ENCODE peak calls at places on chromosomes 16 and 17, in four cellular contexts. One of them, this sample, is unnamed.
A peak's percentile ranks its signal among the peaks of the same experiment; 100 is the strongest.

GRCh38 chr17:27602721-27603445 is 28.1 kb upstream of the LGALS9 start:
- DNase-seq in NCI-H1092: peak; percentile 40
- DNase-seq in activated CD8-positive, alpha-beta memory T cell treated with anti-CD3 and anti-CD28 coated beads, Interleukin-2, amount 50 U/mL, for 48 hours: peak; percentile 90
- DNase-seq in smooth muscle cell of the brain vasculature: peak; percentile 29
- DNase-seq in this sample: peak; percentile 68

GRCh38 chr17:55420776-55421178 is 858 bp downstream of the MMD start:
- DNase-seq in smooth muscle cell of the brain vasculature: no peak
- DNase-seq in NCI-H1092: peak; percentile 13
- DNase-seq in activated CD8-positive, alpha-beta memory T cell treated with anti-CD3 and anti-CD28 coated beads, Interleukin-2, amount 50 U/mL, for 48 hours: peak; percentile 76
- DNase-seq in this sample: peak; percentile 52

GRCh38 chr17:57356722-57357391 is 100.5 kb downstream of the MSI2 start:
- DNase-seq in NCI-H1092: peak; percentile 29
- DNase-seq in activated CD8-positive, alpha-beta memory T cell treated with anti-CD3 and anti-CD28 coated beads, Interleukin-2, amount 50 U/mL, for 48 hours: no peak
- DNase-seq in smooth muscle cell of the brain vasculature: no peak
- DNase-seq in this sample: no peak

GRCh38 chr17:33234930-33235685 is 58.0 kb downstream of the ASIC2 start:
- DNase-seq in activated CD8-positive, alpha-beta memory T cell treated with anti-CD3 and anti-CD28 coated beads, Interleukin-2, amount 50 U/mL, for 48 hours: no peak
- DNase-seq in smooth muscle cell of the brain vasculature: peak; percentile 24
- DNase-seq in NCI-H1092: no peak
- DNase-seq in this sample: peak; percentile 54

GRCh38 chr17:75820411-75821080 is 23.7 kb downstream of the UNC13D start:
- DNase-seq in activated CD8-positive, alpha-beta memory T cell treated with anti-CD3 and anti-CD28 coated beads, Interleukin-2, amount 50 U/mL, for 48 hours: no peak
- DNase-seq in smooth muscle cell of the brain vasculature: no peak
- DNase-seq in NCI-H1092: no peak
- DNase-seq in this sample: no peak

GRCh38 chr16:79165541-79165940 is 435.0 kb downstream of the MAF start:
- DNase-seq in NCI-H1092: no peak
- DNase-seq in activated CD8-positive, alpha-beta memory T cell treated with anti-CD3 and anti-CD28 coated beads, Interleukin-2, amount 50 U/mL, for 48 hours: no peak
- DNase-seq in smooth muscle cell of the brain vasculature: no peak
- DNase-seq in this sample: no peak

GRCh38 chr17:59002848-59003247 is 103.8 kb downstream of the TRIM37 start:
- DNase-seq in activated CD8-positive, alpha-beta memory T cell treated with anti-CD3 and anti-CD28 coated beads, Interleukin-2, amount 50 U/mL, for 48 hours: no peak
- DNase-seq in smooth muscle cell of the brain vasculature: no peak
- DNase-seq in NCI-H1092: no peak
- DNase-seq in this sample: no peak

GRCh38 chr16:35391328-35391727 is 1931.9 kb downstream of the TP53TG3F start:
- DNase-seq in smooth muscle cell of the brain vasculature: no peak
- DNase-seq in NCI-H1092: no peak
- DNase-seq in activated CD8-positive, alpha-beta memory T cell treated with anti-CD3 and anti-CD28 coated beads, Interleukin-2, amount 50 U/mL, for 48 hours: peak; percentile 56
- DNase-seq in this sample: peak; percentile 28

GRCh38 chr16:88857728-88858339 is 907 bp downstream of the TRAPPC2L start:
- DNase-seq in smooth muscle cell of the brain vasculature: peak; percentile 28
- DNase-seq in NCI-H1092: peak; percentile 61
- DNase-seq in activated CD8-positive, alpha-beta memory T cell treated with anti-CD3 and anti-CD28 coated beads, Interleukin-2, amount 50 U/mL, for 48 hours: peak; percentile 82
- DNase-seq in this sample: peak; percentile 80

GRCh38 chr17:31674305-31674704 is 184.7 kb downstream of the COPRS start:
- DNase-seq in NCI-H1092: no peak
- DNase-seq in smooth muscle cell of the brain vasculature: no peak
- DNase-seq in activated CD8-positive, alpha-beta memory T cell treated with anti-CD3 and anti-CD28 coated beads, Interleukin-2, amount 50 U/mL, for 48 hours: peak; percentile 28
- DNase-seq in this sample: no peak

GRCh38 chr17:65975878-65976277 is 216.1 kb downstream of the CEP112 start:
- DNase-seq in smooth muscle cell of the brain vasculature: no peak
- DNase-seq in activated CD8-positive, alpha-beta memory T cell treated with anti-CD3 and anti-CD28 coated beads, Interleukin-2, amount 50 U/mL, for 48 hours: no peak
- DNase-seq in NCI-H1092: no peak
- DNase-seq in this sample: no peak

GRCh38 chr17:37461668-37462067 is 28.0 kb upstream of the DUSP14 start:
- DNase-seq in smooth muscle cell of the brain vasculature: no peak
- DNase-seq in activated CD8-positive, alpha-beta memory T cell treated with anti-CD3 and anti-CD28 coated beads, Interleukin-2, amount 50 U/mL, for 48 hours: no peak
- DNase-seq in NCI-H1092: no peak
- DNase-seq in this sample: no peak

GRCh38 chr17:46727572-46728348 is 90.7 kb downstream of the WNT3 start:
- DNase-seq in activated CD8-positive, alpha-beta memory T cell treated with anti-CD3 and anti-CD28 coated beads, Interleukin-2, amount 50 U/mL, for 48 hours: no peak
- DNase-seq in NCI-H1092: no peak
- DNase-seq in smooth muscle cell of the brain vasculature: no peak
- DNase-seq in this sample: no peak

GRCh38 chr17:66752411-66752810 is 82.5 kb upstream of the CACNG5 start:
- DNase-seq in NCI-H1092: no peak
- DNase-seq in activated CD8-positive, alpha-beta memory T cell treated with anti-CD3 and anti-CD28 coated beads, Interleukin-2, amount 50 U/mL, for 48 hours: no peak
- DNase-seq in smooth muscle cell of the brain vasculature: no peak
- DNase-seq in this sample: no peak

GRCh38 chr16:2233046-2233775 is 3.0 kb upstream of the DNASE1L2 start:
- DNase-seq in smooth muscle cell of the brain vasculature: no peak
- DNase-seq in activated CD8-positive, alpha-beta memory T cell treated with anti-CD3 and anti-CD28 coated beads, Interleukin-2, amount 50 U/mL, for 48 hours: no peak
- DNase-seq in NCI-H1092: no peak
- DNase-seq in this sample: no peak

GRCh38 chr16:27347930-27348685 is 34.3 kb downstream of the IL4R start:
- DNase-seq in activated CD8-positive, alpha-beta memory T cell treated with anti-CD3 and anti-CD28 coated beads, Interleukin-2, amount 50 U/mL, for 48 hours: no peak
- DNase-seq in NCI-H1092: no peak
- DNase-seq in smooth muscle cell of the brain vasculature: no peak
- DNase-seq in this sample: no peak

GRCh38 chr16:86502856-86503748 is 7.2 kb upstream of the FOXF1 start:
- DNase-seq in activated CD8-positive, alpha-beta memory T cell treated with anti-CD3 and anti-CD28 coated beads, Interleukin-2, amount 50 U/mL, for 48 hours: no peak
- DNase-seq in NCI-H1092: no peak
- DNase-seq in smooth muscle cell of the brain vasculature: no peak
- DNase-seq in this sample: no peak

GRCh38 chr17:45129426-45129939 is 2.8 kb downstream of the PLCD3 start:
- DNase-seq in NCI-H1092: no peak
- DNase-seq in smooth muscle cell of the brain vasculature: no peak
- DNase-seq in activated CD8-positive, alpha-beta memory T cell treated with anti-CD3 and anti-CD28 coated beads, Interleukin-2, amount 50 U/mL, for 48 hours: no peak
- DNase-seq in this sample: peak; percentile 47

GRCh38 chr17:33642002-33642401 is 348.9 kb upstream of the ASIC2 start:
- DNase-seq in NCI-H1092: no peak
- DNase-seq in smooth muscle cell of the brain vasculature: no peak
- DNase-seq in activated CD8-positive, alpha-beta memory T cell treated with anti-CD3 and anti-CD28 coated beads, Interleukin-2, amount 50 U/mL, for 48 hours: no peak
- DNase-seq in this sample: no peak

GRCh38 chr16:9441021-9441420 is 349.6 kb downstream of the HAPSTR1 start:
- DNase-seq in NCI-H1092: no peak
- DNase-seq in smooth muscle cell of the brain vasculature: no peak
- DNase-seq in activated CD8-positive, alpha-beta memory T cell treated with anti-CD3 and anti-CD28 coated beads, Interleukin-2, amount 50 U/mL, for 48 hours: no peak
- DNase-seq in this sample: no peak

GRCh38 chr16:81551821-81552304 is 107.3 kb downstream of the CMIP start:
- DNase-seq in NCI-H1092: no peak
- DNase-seq in smooth muscle cell of the brain vasculature: no peak
- DNase-seq in activated CD8-positive, alpha-beta memory T cell treated with anti-CD3 and anti-CD28 coated beads, Interleukin-2, amount 50 U/mL, for 48 hours: no peak
- DNase-seq in this sample: peak; percentile 36

GRCh38 chr17:15463363-15463762 is 4.1 kb downstream of the CDRT4 start:
- DNase-seq in activated CD8-positive, alpha-beta memory T cell treated with anti-CD3 and anti-CD28 coated beads, Interleukin-2, amount 50 U/mL, for 48 hours: no peak
- DNase-seq in NCI-H1092: no peak
- DNase-seq in smooth muscle cell of the brain vasculature: peak; percentile 75
- DNase-seq in this sample: peak; percentile 33

GRCh38 chr17:45225964-45226530 is 4.4 kb downstream of the FMNL1 start:
- DNase-seq in activated CD8-positive, alpha-beta memory T cell treated with anti-CD3 and anti-CD28 coated beads, Interleukin-2, amount 50 U/mL, for 48 hours: peak; percentile 94
- DNase-seq in smooth muscle cell of the brain vasculature: no peak
- DNase-seq in NCI-H1092: no peak
- DNase-seq in this sample: peak; percentile 77

GRCh38 chr16:69166221-69166833 is 20.6 kb upstream of the SNTB2 start:
- DNase-seq in activated CD8-positive, alpha-beta memory T cell treated with anti-CD3 and anti-CD28 coated beads, Interleukin-2, amount 50 U/mL, for 48 hours: peak; percentile 81
- DNase-seq in smooth muscle cell of the brain vasculature: no peak
- DNase-seq in NCI-H1092: no peak
- DNase-seq in this sample: no peak

GRCh38 chr17:81416612-81417011 is 21.4 kb downstream of the BAHCC1 start:
- DNase-seq in activated CD8-positive, alpha-beta memory T cell treated with anti-CD3 and anti-CD28 coated beads, Interleukin-2, amount 50 U/mL, for 48 hours: no peak
- DNase-seq in NCI-H1092: peak; percentile 69
- DNase-seq in smooth muscle cell of the brain vasculature: no peak
- DNase-seq in this sample: no peak

GRCh38 chr16:72644911-72645310 is 403.0 kb downstream of the ZFHX3 start:
- DNase-seq in smooth muscle cell of the brain vasculature: no peak
- DNase-seq in NCI-H1092: no peak
- DNase-seq in activated CD8-positive, alpha-beta memory T cell treated with anti-CD3 and anti-CD28 coated beads, Interleukin-2, amount 50 U/mL, for 48 hours: no peak
- DNase-seq in this sample: no peak

GRCh38 chr17:76239538-76240274 is 587 bp downstream of the RNF157 start:
- DNase-seq in activated CD8-positive, alpha-beta memory T cell treated with anti-CD3 and anti-CD28 coated beads, Interleukin-2, amount 50 U/mL, for 48 hours: no peak
- DNase-seq in NCI-H1092: no peak
- DNase-seq in smooth muscle cell of the brain vasculature: no peak
- DNase-seq in this sample: no peak

GRCh38 chr16:70437017-70437581 is 1.8 kb downstream of the ST3GAL2 start:
- DNase-seq in NCI-H1092: no peak
- DNase-seq in activated CD8-positive, alpha-beta memory T cell treated with anti-CD3 and anti-CD28 coated beads, Interleukin-2, amount 50 U/mL, for 48 hours: no peak
- DNase-seq in smooth muscle cell of the brain vasculature: peak; percentile 78
- DNase-seq in this sample: no peak

GRCh38 chr16:6279261-6279660 is 1053.4 kb upstream of the RBFOX1 start:
- DNase-seq in NCI-H1092: no peak
- DNase-seq in activated CD8-positive, alpha-beta memory T cell treated with anti-CD3 and anti-CD28 coated beads, Interleukin-2, amount 50 U/mL, for 48 hours: no peak
- DNase-seq in smooth muscle cell of the brain vasculature: no peak
- DNase-seq in this sample: no peak